ENCODE peak calls at places on chromosomes 6 and 20, in seven cellular contexts. K is uterus; N is cardiac fibroblast; Q is right lobe of liver; W is heart left ventricle; U is CD4-positive, alpha-beta T cell; O is PC-9. G is an unnamed sample.
A peak's percentile ranks its signal among the peaks of the same experiment; 100 is the strongest.

GRCh38 chr20:37336369-37337207 is 9.4 kb upstream of the SRC start:
- DNase-seq in K (peak; percentile 75), N (peak; percentile 37), Q (peak; percentile 49), W (peak; percentile 82), U (no peak), O (no peak), G (peak; percentile 91)

GRCh38 chr6:165922309-165922794 is 245.3 kb downstream of the TBXT start:
- DNase-seq in K (no peak), N (peak; percentile 48), Q (no peak), W (no peak), U (no peak), O (no peak), G (no peak)

GRCh38 chr20:36579996-36580545 is 6.7 kb downstream of the TGIF2 start:
- DNase-seq in K (peak; percentile 46), N (peak; percentile 24), Q (no peak), W (no peak), U (no peak), O (no peak), G (no peak)

GRCh38 chr20:1792274-1792673 is 102.9 kb upstream of the SIRPA start:
- DNase-seq in K (no peak), N (no peak), Q (no peak), W (no peak), U (no peak), O (no peak), G (no peak)

GRCh38 chr6:136408205-136408604 is 118.6 kb upstream of the BCLAF1 start:
- DNase-seq in K (no peak), N (peak; percentile 34), Q (no peak), W (no peak), U (no peak), O (no peak), G (no peak)

GRCh38 chr6:158157064-158157764 is 10.8 kb downstream of the SERAC1 start:
- DNase-seq in K (no peak), N (no peak), Q (no peak), W (no peak), U (no peak), O (no peak), G (no peak)

GRCh38 chr6:1029196-1029595 is 282.7 kb upstream of the FOXQ1 start:
- DNase-seq in K (no peak), N (no peak), Q (no peak), W (no peak), U (no peak), O (no peak), G (no peak)

GRCh38 chr20:44938637-44939036 is 21.6 kb downstream of the TOMM34 start:
- DNase-seq in K (no peak), N (no peak), Q (no peak), W (no peak), U (no peak), O (no peak), G (no peak)

GRCh38 chr20:25032478-25033183 is 25.3 kb downstream of the ACSS1 start:
- DNase-seq in K (peak; percentile 44), N (peak; percentile 81), Q (no peak), W (peak; percentile 64), U (no peak), O (no peak), G (peak; percentile 59)

GRCh38 chr6:11416936-11417576 is 120.5 kb upstream of the TMEM170B start:
- DNase-seq in K (no peak), N (no peak), Q (no peak), W (no peak), U (no peak), O (no peak), G (peak; percentile 65)

GRCh38 chr6:2883673-2884072 is 19.4 kb downstream of the SERPINB9 start:
- DNase-seq in K (no peak), N (no peak), Q (no peak), W (no peak), U (no peak), O (no peak), G (no peak)

GRCh38 chr6:90516074-90516660 is 70.7 kb downstream of the MAP3K7 start:
- DNase-seq in K (no peak), N (no peak), Q (no peak), W (no peak), U (no peak), O (no peak), G (no peak)

GRCh38 chr20:32512047-32512385 is 73.1 kb downstream of the NOL4L start:
- DNase-seq in K (no peak), N (no peak), Q (no peak), W (no peak), U (no peak), O (no peak), G (no peak)

DNA sequence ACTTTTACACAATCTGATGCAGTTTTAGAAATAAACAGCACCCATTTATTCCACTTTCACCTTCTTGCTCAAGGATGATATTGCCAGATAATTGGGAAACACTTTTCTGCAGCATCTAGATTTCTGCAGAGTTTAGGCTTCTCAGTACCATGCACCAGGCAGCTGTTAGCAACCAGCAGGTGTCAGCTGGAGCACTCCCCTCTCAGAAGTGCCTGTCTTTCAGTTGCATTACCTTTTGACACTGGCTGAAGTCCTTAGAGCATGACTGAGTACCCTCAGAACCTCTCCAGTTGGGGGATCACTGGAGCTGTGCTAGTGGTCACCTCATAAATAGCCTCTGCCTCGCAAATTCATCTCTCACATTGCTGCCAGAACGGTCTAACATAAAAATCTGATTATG is 91.2 kb downstream of the DNAH8 start:
- DNase-seq in K (no peak), N (no peak), Q (no peak), W (no peak), U (no peak), O (no peak), G (no peak)
- TF ChIP-seq CTCF in K (no peak), N (no peak), Q (no peak), W (no peak), U (no peak), O (no peak), G (no peak)

GRCh38 chr6:63351995-63352586 is 32.3 kb upstream of the LGSN start:
- DNase-seq in K (no peak), N (peak; percentile 80), Q (no peak), W (no peak), U (no peak), O (peak; percentile 51), G (no peak)

GRCh38 chr6:63349401-63349800 is 29.6 kb upstream of the LGSN start:
- DNase-seq in K (no peak), N (no peak), Q (no peak), W (no peak), U (no peak), O (no peak), G (no peak)

GRCh38 chr6:63355632-63356031 is 35.8 kb upstream of the LGSN start:
- DNase-seq in K (no peak), N (no peak), Q (no peak), W (no peak), U (no peak), O (no peak), G (no peak)

GRCh38 chr6:63353282-63353630 is 33.5 kb upstream of the LGSN start:
- DNase-seq in K (no peak), N (no peak), Q (no peak), W (no peak), U (no peak), O (no peak), G (no peak)

DNA sequence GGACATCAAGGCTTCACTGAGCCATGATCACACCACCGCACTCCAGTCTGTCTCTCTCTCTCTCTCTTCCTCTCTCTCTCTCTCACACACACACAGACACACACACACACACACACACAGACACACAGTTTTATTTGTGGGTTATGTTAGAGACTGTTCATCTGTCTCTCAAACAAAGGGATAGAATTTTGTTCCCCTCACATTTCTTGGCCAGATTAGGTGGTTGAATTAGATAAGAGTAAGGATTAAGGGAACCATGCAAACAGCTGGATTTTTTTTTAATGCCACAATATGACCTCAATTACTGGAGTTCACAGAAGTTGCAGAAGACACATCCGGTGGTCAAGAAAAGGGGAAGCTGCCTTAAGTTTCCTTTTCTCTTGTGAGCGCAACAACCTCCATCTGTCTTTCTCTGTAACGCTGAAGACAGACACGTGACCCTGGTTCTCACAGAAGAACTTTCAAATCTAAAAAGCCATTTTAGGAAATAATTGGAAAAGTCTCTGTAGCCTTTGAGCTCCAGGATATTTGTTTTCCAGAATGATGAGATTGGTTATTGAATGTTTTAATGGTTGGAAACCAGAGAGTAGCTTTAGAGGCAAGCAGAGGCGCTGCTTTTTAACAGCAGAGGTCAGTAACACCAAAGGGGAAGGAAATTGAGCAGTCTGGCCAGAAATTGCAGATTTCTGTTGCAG is 33.0 kb upstream of the LGSN start:
- DNase-seq in K (no peak), N (peak; percentile 74), Q (no peak), W (no peak), U (no peak), O (no peak), G (no peak)
- TF ChIP-seq CTCF in K (peak; percentile 48), N (peak; percentile 76), Q (peak; percentile 74), W (peak; percentile 49), U (no peak), O (peak; percentile 71), G (peak; percentile 58)

DNA sequence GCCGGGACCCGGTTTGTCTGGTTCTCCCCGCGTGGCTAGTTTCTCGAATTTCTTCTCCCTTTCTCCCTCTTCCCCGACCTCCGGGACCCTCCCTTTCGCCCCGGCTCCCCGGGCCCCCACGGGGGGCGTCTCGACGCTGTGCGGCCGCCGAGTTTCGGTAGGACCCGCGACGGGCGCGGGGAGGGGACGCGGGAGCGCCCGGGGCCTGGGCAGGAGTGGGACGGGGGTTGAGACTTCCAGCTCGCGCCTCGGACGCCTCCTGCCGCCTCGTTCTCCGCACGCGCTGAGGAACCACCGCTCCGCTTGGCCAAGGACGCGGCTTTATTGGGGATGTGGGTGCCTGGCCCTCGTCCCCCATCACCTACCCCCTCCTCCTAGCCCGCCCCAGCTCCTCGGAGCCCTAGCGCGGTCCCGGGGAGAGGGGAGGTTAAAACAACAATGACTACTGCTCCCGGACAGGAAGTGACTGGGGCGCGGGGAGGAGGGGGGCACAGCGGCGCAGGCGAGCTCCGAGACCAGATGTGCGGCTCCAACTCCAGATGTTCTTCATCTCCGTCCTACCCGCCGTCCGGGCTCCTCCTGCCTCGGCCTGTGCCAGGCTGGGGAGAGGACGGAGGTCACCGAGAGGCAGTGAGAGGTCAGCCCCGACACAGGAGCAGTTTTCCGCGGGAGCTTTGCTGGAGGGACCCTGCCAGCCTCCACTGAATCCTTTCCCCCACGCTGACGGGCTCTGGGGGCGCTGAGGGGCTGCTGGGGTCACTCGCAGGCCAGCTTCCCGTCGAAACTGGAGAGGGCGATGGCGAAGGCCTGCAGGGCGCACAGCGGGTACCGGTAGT is 910 bp upstream of the TEAD3 start:
- DNase-seq in K (peak; percentile 82), N (peak; percentile 86), Q (no peak), W (peak; percentile 90), U (no peak), O (no peak), G (peak; percentile 95)
- TF ChIP-seq CTCF in K (peak; percentile 18), N (no peak), Q (no peak), W (no peak), U (no peak), O (no peak), G (no peak)

GRCh38 chr20:17614176-17614811 is 44.4 kb downstream of the DSTN start:
- DNase-seq in K (peak; percentile 87), N (peak; percentile 63), Q (peak; percentile 60), W (peak; percentile 79), U (no peak), O (no peak), G (peak; percentile 94)

GRCh38 chr20:17613328-17614175 is 43.7 kb downstream of the DSTN start:
- DNase-seq in K (peak; percentile 29), N (no peak), Q (peak; percentile 25), W (no peak), U (no peak), O (no peak), G (peak; percentile 76)

GRCh38 chr20:17615645-17616479 is 46.0 kb downstream of the DSTN start:
- DNase-seq in K (no peak), N (no peak), Q (no peak), W (no peak), U (no peak), O (no peak), G (peak; percentile 73)

GRCh38 chr20:17616480-17617211 is 46.8 kb downstream of the DSTN start:
- DNase-seq in K (no peak), N (no peak), Q (no peak), W (no peak), U (no peak), O (no peak), G (peak; percentile 75)

GRCh38 chr20:17614812-17615644 is 45.2 kb downstream of the DSTN start:
- DNase-seq in K (no peak), N (no peak), Q (peak; percentile 28), W (no peak), U (no peak), O (no peak), G (peak; percentile 81)
- TF ChIP-seq CTCF in K (no peak), N (no peak), Q (no peak), W (no peak), U (no peak), O (no peak), G (no peak)

G was measured in kidney.